ENCODE peak calls at places on chromosomes 2 and 18, in nine cellular contexts. K is RWPE1; I is NCI-H446; A is brain microvascular endothelial cell; D is endothelial cell; P is non-pigmented ciliary epithelial cell; O is effector memory CD8-positive, alpha-beta T cell; S is posterior cingulate gyrus; G is CD14-positive monocyte. X is an unnamed sample.
A peak's percentile ranks its signal among the peaks of the same experiment; 100 is the strongest.

GRCh38 chr18:10351858-10352257 is 102.6 kb upstream of the APCDD1 start:
- DNase-seq in K (no peak), I (no peak), A (no peak), D (no peak), P (no peak), O (no peak), S (no peak), G (no peak), X (no peak)

GRCh38 chr2:237025090-237025865 is 60.4 kb upstream of the COPS8 start:
- DNase-seq in K (peak; percentile 63), I (no peak), A (peak; percentile 96), D (no peak), P (peak; percentile 76), O (no peak), S (no peak), G (peak; percentile 85), X (no peak)

GRCh38 chr2:32427672-32428622 is 71.1 kb downstream of the BIRC6 start:
- DNase-seq in K (no peak), I (no peak), A (no peak), D (no peak), P (no peak), O (no peak), S (no peak), G (no peak), X (no peak)

GRCh38 chr2:30310955-30311354 is 79.6 kb downstream of the LBH start:
- DNase-seq in K (no peak), I (no peak), A (no peak), D (no peak), P (no peak), O (no peak), S (no peak), G (no peak), X (no peak)

GRCh38 chr2:85173909-85174308 is 40.7 kb downstream of the TCF7L1 start:
- DNase-seq in K (no peak), I (no peak), A (no peak), D (no peak), P (no peak), O (no peak), S (no peak), G (no peak), X (no peak)

GRCh38 chr18:76896677-76897076 is 74.3 kb downstream of the ZNF236 start:
- DNase-seq in K (no peak), I (no peak), A (no peak), D (no peak), P (no peak), O (no peak), S (no peak), G (no peak), X (no peak)

GRCh38 chr2:237256845-237257244 is 157.1 kb downstream of the COL6A3 start:
- DNase-seq in K (no peak), I (no peak), A (peak; percentile 30), D (no peak), P (no peak), O (no peak), S (no peak), G (no peak), X (no peak)

GRCh38 chr2:203656522-203657287 is 49.7 kb upstream of the CD28 start:
- DNase-seq in K (peak; percentile 59), I (no peak), A (no peak), D (no peak), P (no peak), O (no peak), S (no peak), G (peak; percentile 93), X (no peak)

GRCh38 chr2:9617296-9617695 is 13.5 kb downstream of the YWHAQ start:
- DNase-seq in K (no peak), I (no peak), A (no peak), D (no peak), P (no peak), O (no peak), S (no peak), G (no peak), X (no peak)

GRCh38 chr2:226207671-226208070 is 591.9 kb downstream of the IRS1 start:
- DNase-seq in K (no peak), I (no peak), A (no peak), D (no peak), P (no peak), O (no peak), S (no peak), G (no peak), X (no peak)

GRCh38 chr18:63476666-63477065 is at the start of gene SERPINB5:
- DNase-seq in K (peak; percentile 84), I (no peak), A (no peak), D (no peak), P (no peak), O (no peak), S (no peak), G (no peak), X (no peak)

GRCh38 chr2:20213651-20214565 is 11.0 kb downstream of the SDC1 start:
- DNase-seq in K (no peak), I (no peak), A (no peak), D (no peak), P (no peak), O (no peak), S (no peak), G (no peak), X (no peak)

GRCh38 chr18:26840965-26841364 is 24.5 kb downstream of the AQP4 start:
- DNase-seq in K (no peak), I (no peak), A (no peak), D (no peak), P (no peak), O (no peak), S (no peak), G (no peak), X (no peak)

GRCh38 chr2:1744446-1745170 is at the start of gene PXDN:
- DNase-seq in K (peak; percentile 54), I (peak; percentile 30), A (no peak), D (no peak), P (no peak), O (no peak), S (no peak), G (no peak), X (no peak)

GRCh38 chr18:27685807-27686412 is 491.0 kb downstream of the CDH2 start:
- DNase-seq in K (peak; percentile 9), I (peak; percentile 28), A (peak; percentile 60), D (peak; percentile 48), P (peak; percentile 14), O (no peak), S (no peak), G (no peak), X (no peak)

GRCh38 chr2:203675086-203675485 is 31.4 kb upstream of the CD28 start:
- DNase-seq in K (no peak), I (no peak), A (no peak), D (no peak), P (no peak), O (no peak), S (no peak), G (no peak), X (no peak)

GRCh38 chr18:69838620-69839411 is 108.9 kb downstream of the CD226 start:
- DNase-seq in K (peak; percentile 15), I (no peak), A (no peak), D (no peak), P (no peak), O (no peak), S (no peak), G (no peak), X (no peak)

GRCh38 chr18:4510709-4511108 is 55.6 kb upstream of the DLGAP1 start:
- DNase-seq in K (no peak), I (no peak), A (no peak), D (no peak), P (no peak), O (no peak), S (no peak), G (no peak), X (peak; percentile 5)

GRCh38 chr2:235495373-235496238 is 1.8 kb downstream of the AGAP1 start:
- DNase-seq in K (peak; percentile 36), I (no peak), A (no peak), D (no peak), P (no peak), O (no peak), S (no peak), G (no peak), X (no peak)

GRCh38 chr2:102117488-102117887 is 25.1 kb upstream of the IL1R1 start:
- DNase-seq in K (no peak), I (no peak), A (no peak), D (no peak), P (no peak), O (no peak), S (no peak), G (no peak), X (no peak)

GRCh38 chr18:63928331-63928730 is 20.6 kb downstream of the SERPINB10 start:
- DNase-seq in K (no peak), I (no peak), A (no peak), D (no peak), P (no peak), O (no peak), S (no peak), G (no peak), X (no peak)

GRCh38 chr2:98634406-98635092 is 26.2 kb downstream of the UNC50 start:
- DNase-seq in K (no peak), I (no peak), A (peak; percentile 2), D (peak; percentile 48), P (no peak), O (peak; percentile 55), S (no peak), G (no peak), X (no peak)

GRCh38 chr2:74583504-74583903 is 29.0 kb downstream of the DOK1 start:
- DNase-seq in K (no peak), I (no peak), A (peak; percentile 53), D (no peak), P (no peak), O (no peak), S (no peak), G (no peak), X (no peak)

GRCh38 chr18:58865714-58866113 is 1.0 kb downstream of the ZNF532 start:
- DNase-seq in K (no peak), I (no peak), A (no peak), D (no peak), P (no peak), O (no peak), S (no peak), G (no peak), X (no peak)

GRCh38 chr2:223488814-223489213 is 113.3 kb downstream of the SCG2 start:
- DNase-seq in K (peak; percentile 4), I (no peak), A (peak; percentile 69), D (no peak), P (no peak), O (no peak), S (no peak), G (no peak), X (no peak)

GRCh38 chr18:56789004-56789888 is 138.1 kb downstream of the WDR7 start:
- DNase-seq in K (peak; percentile 3), I (no peak), A (peak; percentile 51), D (peak; percentile 15), P (no peak), O (no peak), S (no peak), G (no peak), X (no peak)

GRCh38 chr2:55837073-55837472 is 86.5 kb downstream of the EFEMP1 start:
- DNase-seq in K (no peak), I (no peak), A (no peak), D (no peak), P (no peak), O (no peak), S (no peak), G (no peak), X (no peak)

GRCh38 chr2:3459185-3460015 is 59.9 kb downstream of the ADI1 start:
- DNase-seq in K (no peak), I (no peak), A (no peak), D (no peak), P (no peak), O (no peak), S (no peak), G (no peak), X (no peak)

GRCh38 chr18:46265190-46266156 is 161.3 kb downstream of the HAUS1 start:
- DNase-seq in K (no peak), I (no peak), A (peak; percentile 27), D (no peak), P (no peak), O (no peak), S (no peak), G (no peak), X (peak; percentile 6)

GRCh38 chr2:136764397-136765255 is 719 bp upstream of the THSD7B start:
- DNase-seq in K (peak; percentile 11), I (no peak), A (no peak), D (peak; percentile 15), P (no peak), O (no peak), S (no peak), G (no peak), X (no peak)

GRCh38 chr2:63993871-63994270 is 25.4 kb downstream of the VPS54 start:
- DNase-seq in K (no peak), I (no peak), A (no peak), D (no peak), P (no peak), O (no peak), S (no peak), G (no peak), X (no peak)